ENCODE peak calls at places on chromosomes 11 and 22, in ten cellular contexts. D, F, W, G, O, H, V, B, A and Q are unnamed samples.

GRCh38 chr22:24088796-24089195 is 77.7 kb downstream of the CABIN1 start:
- DNase-seq in D (no peak), F (no peak), W (no peak), G (peak), O (no peak), H (no peak), V (no peak), B (no peak), A (no peak), Q (no peak)

GRCh38 chr11:38089728-38090127 is 1491.7 kb upstream of the RAG2 start:
- DNase-seq in D (no peak), F (no peak), W (no peak), G (peak), O (no peak), H (no peak), V (no peak), B (no peak), A (no peak), Q (no peak)

GRCh38 chr11:119989422-119989821 is 148.5 kb downstream of the TRIM29 start:
- DNase-seq in D (no peak), F (no peak), W (no peak), G (no peak), O (no peak), H (no peak), V (no peak), B (no peak), A (no peak), Q (no peak)

GRCh38 chr11:1481483-1481825 is 5.1 kb downstream of the MOB2 start:
- DNase-seq in D (no peak), F (no peak), W (no peak), G (peak), O (no peak), H (no peak), V (no peak), B (no peak), A (no peak), Q (no peak)

GRCh38 chr11:69004411-69005182 is 8.4 kb downstream of the MRGPRF start:
- DNase-seq in D (no peak), F (no peak), W (no peak), G (no peak), O (no peak), H (no peak), V (no peak), B (no peak), A (no peak), Q (no peak)

GRCh38 chr22:35230417-35230816 is 26.9 kb upstream of the HMGXB4 start:
- DNase-seq in D (no peak), F (no peak), W (no peak), G (no peak), O (no peak), H (no peak), V (no peak), B (no peak), A (no peak), Q (no peak)

GRCh38 chr11:76939219-76939631 is 78.5 kb downstream of the ACER3 start:
- DNase-seq in D (no peak), F (no peak), W (no peak), G (peak), O (no peak), H (no peak), V (no peak), B (no peak), A (no peak), Q (no peak)

GRCh38 chr11:46991391-46991790 is 54.8 kb downstream of the CSTPP1 start:
- DNase-seq in D (no peak), F (no peak), W (no peak), G (no peak), O (no peak), H (no peak), V (no peak), B (no peak), A (no peak), Q (no peak)

GRCh38 chr22:46902998-46903916 is 140.8 kb downstream of the TBC1D22A start:
- DNase-seq in D (no peak), F (no peak), W (no peak), G (no peak), O (no peak), H (no peak), V (no peak), B (no peak), A (no peak), Q (no peak)

GRCh38 chr22:39553429-39553828 is 17.1 kb upstream of the CACNA1I start:
- DNase-seq in D (no peak), F (no peak), W (no peak), G (no peak), O (no peak), H (no peak), V (no peak), B (no peak), A (no peak), Q (no peak)

GRCh38 chr11:10528121-10528520 is 12.9 kb downstream of the RNF141 start:
- DNase-seq in D (no peak), F (no peak), W (no peak), G (peak), O (no peak), H (no peak), V (no peak), B (no peak), A (no peak), Q (no peak)